ENCODE peak calls at places on chromosomes 16 and 17, in six cellular contexts. S, L, Y, O, W and G are unnamed samples.

GRCh38 chr16:83781-84615 is 6.0 kb downstream of the MPG start:
- DNase-seq in S (no peak), L (peak), Y (peak), O (peak), W (no peak), G (peak)

GRCh38 chr17:1294157-1294717 is 14.8 kb downstream of the TRARG1 start:
- DNase-seq in S (no peak), L (no peak), Y (peak), O (no peak), W (no peak), G (no peak)

GRCh38 chr17:48770954-48771353 is 42.4 kb upstream of the HOXB13 start:
- DNase-seq in S (no peak), L (no peak), Y (no peak), O (no peak), W (no peak), G (no peak)

GRCh38 chr16:78629173-78629572 is 529.7 kb downstream of the WWOX start:
- DNase-seq in S (no peak), L (no peak), Y (no peak), O (peak), W (no peak), G (peak)

GRCh38 chr17:35617505-35617904 is 30.4 kb downstream of the AP2B1 start:
- DNase-seq in S (no peak), L (no peak), Y (no peak), O (no peak), W (no peak), G (no peak)

GRCh38 chr17:26765860-26766709 is 527.8 kb upstream of the WSB1 start:
- DNase-seq in S (no peak), L (no peak), Y (no peak), O (no peak), W (no peak), G (no peak)

GRCh38 chr16:6709736-6710135 is 622.9 kb upstream of the RBFOX1 start:
- DNase-seq in S (no peak), L (no peak), Y (no peak), O (no peak), W (no peak), G (no peak)

GRCh38 chr17:74325743-74326379 is at the start of gene KIF19:
- DNase-seq in S (peak), L (no peak), Y (peak), O (no peak), W (no peak), G (no peak)

GRCh38 chr16:79363035-79363434 is 237.5 kb downstream of the MAF start:
- DNase-seq in S (no peak), L (no peak), Y (no peak), O (no peak), W (no peak), G (no peak)

GRCh38 chr16:56894331-56894917 is 29.4 kb downstream of the SLC12A3 start:
- DNase-seq in S (no peak), L (no peak), Y (no peak), O (no peak), W (no peak), G (no peak)

GRCh38 chr16:67917852-67918236 is 13.8 kb downstream of the CTRL start:
- DNase-seq in S (no peak), L (peak), Y (peak), O (peak), W (no peak), G (peak)

GRCh38 chr16:54993496-54993895 is 62.8 kb downstream of the IRX5 start:
- DNase-seq in S (no peak), L (no peak), Y (no peak), O (no peak), W (no peak), G (no peak)

GRCh38 chr17:17149520-17150449 is 56.3 kb downstream of the PLD6 start:
- DNase-seq in S (no peak), L (no peak), Y (no peak), O (no peak), W (no peak), G (no peak)

GRCh38 chr17:48605991-48606891 is 1.5 kb upstream of the HOXB6 start:
- DNase-seq in S (no peak), L (no peak), Y (no peak), O (no peak), W (no peak), G (no peak)

GRCh38 chr17:51355314-51356083 is 95.2 kb downstream of the UTP18 start:
- DNase-seq in S (no peak), L (peak), Y (no peak), O (no peak), W (no peak), G (no peak)

GRCh38 chr17:58166682-58167081 is at the start of gene OR4D2:
- DNase-seq in S (no peak), L (no peak), Y (no peak), O (no peak), W (no peak), G (no peak)

GRCh38 chr16:30356401-30357084 is 1.4 kb upstream of the CD2BP2 start:
- DNase-seq in S (no peak), L (no peak), Y (no peak), O (no peak), W (no peak), G (no peak)

GRCh38 chr17:15999974-16000827 is 577 bp downstream of the TTC19 start:
- DNase-seq in S (peak), L (peak), Y (no peak), O (peak), W (peak), G (peak)

GRCh38 chr17:18187226-18187625 is 3.6 kb downstream of the ALKBH5 start:
- DNase-seq in S (no peak), L (peak), Y (no peak), O (no peak), W (no peak), G (peak)

GRCh38 chr16:4517812-4518211 is 20.8 kb downstream of the CDIP1 start:
- DNase-seq in S (no peak), L (peak), Y (no peak), O (peak), W (no peak), G (no peak)

GRCh38 chr17:74748529-74749261 is at the start of gene NHERF1:
- DNase-seq in S (peak), L (peak), Y (peak), O (peak), W (peak), G (no peak)

GRCh38 chr17:20852541-20853370 is 190.1 kb downstream of the USP22 start:
- DNase-seq in S (peak), L (peak), Y (peak), O (peak), W (no peak), G (peak)

GRCh38 chr16:11134722-11135121 is 121.3 kb downstream of the SOCS1 start:
- DNase-seq in S (no peak), L (no peak), Y (no peak), O (no peak), W (no peak), G (no peak)

GRCh38 chr17:68624381-68624780 is 23.2 kb upstream of the FAM20A start:
- DNase-seq in S (no peak), L (peak), Y (no peak), O (no peak), W (no peak), G (no peak)

GRCh38 chr17:35183332-35183731 is 10.9 kb downstream of the SLC35G3 start:
- DNase-seq in S (no peak), L (no peak), Y (peak), O (no peak), W (no peak), G (no peak)

GRCh38 chr17:49995055-49995738 is at the start of gene DLX3:
- DNase-seq in S (peak), L (peak), Y (peak), O (peak), W (peak), G (peak)

GRCh38 chr17:61724777-61725176 is 133.8 kb upstream of the NACA2 start:
- DNase-seq in S (no peak), L (no peak), Y (no peak), O (no peak), W (no peak), G (no peak)

GRCh38 chr17:74768069-74768762 is 7.9 kb downstream of the NAT9 start:
- DNase-seq in S (peak), L (peak), Y (no peak), O (peak), W (no peak), G (peak)

GRCh38 chr16:80265624-80266306 is 275.0 kb upstream of the DYNLRB2 start:
- DNase-seq in S (no peak), L (peak), Y (no peak), O (no peak), W (no peak), G (no peak)

GRCh38 chr16:21950782-21951521 is 2.2 kb upstream of the UQCRC2 start:
- DNase-seq in S (no peak), L (peak), Y (no peak), O (peak), W (no peak), G (peak)

GRCh38 chr16:29992371-29992967 is 2.9 kb downstream of the HIRIP3 start:
- DNase-seq in S (no peak), L (peak), Y (no peak), O (peak), W (no peak), G (no peak)